ENCODE peak calls at places on chromosomes 16 and 17, in four cellular contexts. J is activated CD4-positive, CD25-positive, alpha-beta regulatory T cell treated with anti-CD3 and anti-CD28 coated beads, Interleukin-2, amount 50 U/mL, for 16 hours; B is HuH-7.5; H is NCI-H1417. F is an unnamed sample.

GRCh38 chr16:83996481-83997252 is 28.6 kb downstream of the NECAB2 start:
- DNase-seq in J (no peak), B (peak; percentile 45), H (no peak), F (peak; percentile 42)

GRCh38 chr17:69050999-69051775 is 9.5 kb downstream of the ABCA9 start:
- DNase-seq in J (no peak), B (no peak), H (no peak), F (no peak)

GRCh38 chr16:15672514-15673167 is 22.6 kb downstream of the NDE1 start:
- DNase-seq in J (peak; percentile 44), B (peak; percentile 72), H (peak; percentile 57), F (peak; percentile 93)

GRCh38 chr16:64416232-64417010 is 705.4 kb downstream of the CDH11 start:
- DNase-seq in J (no peak), B (no peak), H (no peak), F (no peak)

GRCh38 chr17:8436169-8436932 is 667 bp downstream of the NDEL1 start:
- DNase-seq in J (peak; percentile 25), B (peak; percentile 51), H (peak; percentile 66), F (peak; percentile 95)

GRCh38 chr16:88368036-88368435 is 14.7 kb upstream of the ZNF469 start:
- DNase-seq in J (no peak), B (no peak), H (no peak), F (peak; percentile 51)

GRCh38 chr17:66747561-66748275 is 87.2 kb upstream of the CACNG5 start:
- DNase-seq in J (no peak), B (no peak), H (no peak), F (no peak)

GRCh38 chr16:29809850-29810698 is 1.9 kb upstream of the PRRT2 start:
- DNase-seq in J (no peak), B (no peak), H (peak; percentile 53), F (peak; percentile 84)

GRCh38 chr17:1049446-1050225 is 52.7 kb downstream of the TIMM22 start:
- DNase-seq in J (no peak), B (no peak), H (no peak), F (peak; percentile 17)

GRCh38 chr17:30477758-30478115 is 529 bp downstream of the GOSR1 start:
- DNase-seq in J (no peak), B (no peak), H (no peak), F (no peak)

GRCh38 chr16:88383401-88384221 is 852 bp downstream of the ZNF469 start:
- DNase-seq in J (no peak), B (no peak), H (peak; percentile 7), F (peak; percentile 80)

GRCh38 chr17:46159686-46160085 is 33.5 kb downstream of the KANSL1 start:
- DNase-seq in J (no peak), B (no peak), H (no peak), F (no peak)

GRCh38 chr17:43616865-43617264 is 44.9 kb downstream of the MEOX1 start:
- DNase-seq in J (no peak), B (no peak), H (no peak), F (no peak)

GRCh38 chr16:47358816-47359215 is 102.0 kb downstream of the ITFG1 start:
- DNase-seq in J (no peak), B (no peak), H (no peak), F (no peak)

GRCh38 chr16:15535772-15536171 is 101.4 kb downstream of the BMERB1 start:
- DNase-seq in J (no peak), B (no peak), H (no peak), F (no peak)

GRCh38 chr17:39804839-39805238 is 59.3 kb downstream of the IKZF3 start:
- DNase-seq in J (no peak), B (no peak), H (no peak), F (no peak)

GRCh38 chr16:85757341-85757822 is 6.5 kb upstream of the C16orf74 start:
- DNase-seq in J (no peak), B (no peak), H (no peak), F (no peak)

GRCh38 chr16:80459331-80459777 is 81.4 kb upstream of the DYNLRB2 start:
- DNase-seq in J (no peak), B (no peak), H (no peak), F (no peak)

GRCh38 chr17:14310101-14310500 is 9.2 kb downstream of the HS3ST3B1 start:
- DNase-seq in J (no peak), B (no peak), H (peak; percentile 29), F (peak; percentile 75)

GRCh38 chr17:75785016-75785769 is 587 bp downstream of the UNK start:
- DNase-seq in J (peak; percentile 81), B (no peak), H (peak; percentile 97), F (peak; percentile 87)

GRCh38 chr17:75518201-75518600 is 1.9 kb downstream of the TSEN54 start:
- DNase-seq in J (no peak), B (no peak), H (no peak), F (no peak)

GRCh38 chr17:79612468-79613194 is 1.8 kb upstream of the RBFOX3 start:
- DNase-seq in J (no peak), B (peak; percentile 91), H (peak; percentile 31), F (no peak)

GRCh38 chr17:64171041-64171440 is 41.1 kb upstream of the ERN1 start:
- DNase-seq in J (no peak), B (no peak), H (no peak), F (no peak)

GRCh38 chr16:85057212-85057889 is 29.8 kb downstream of the KIAA0513 start:
- DNase-seq in J (no peak), B (peak; percentile 64), H (peak; percentile 40), F (no peak)

GRCh38 chr17:3983945-3984484 is 19.8 kb upstream of the ATP2A3 start:
- DNase-seq in J (no peak), B (no peak), H (no peak), F (no peak)

GRCh38 chr17:48646183-48647102 is 20.3 kb upstream of the HOXB9 start:
- DNase-seq in J (no peak), B (no peak), H (peak; percentile 72), F (no peak)

GRCh38 chr17:78387982-78388941 is 9.8 kb downstream of the PGS1 start:
- DNase-seq in J (no peak), B (no peak), H (no peak), F (no peak)

GRCh38 chr16:74309789-74310781 is 13.5 kb downstream of the PSMD7 start:
- DNase-seq in J (no peak), B (peak; percentile 34), H (peak; percentile 61), F (no peak)

GRCh38 chr17:83199500-83200201 is 120.2 kb downstream of the METRNL start:
- DNase-seq in J (no peak), B (no peak), H (peak; percentile 43), F (peak; percentile 94)

GRCh38 chr17:75402038-75402437 is 3.4 kb downstream of the GRB2 start:
- DNase-seq in J (no peak), B (no peak), H (no peak), F (no peak)

GRCh38 chr17:50026901-50027638 is 28.8 kb upstream of the ITGA3 start:
- DNase-seq in J (peak; percentile 61), B (peak; percentile 75), H (peak; percentile 80), F (peak; percentile 90)

GRCh38 chr17:40346061-40346767 is 18.3 kb downstream of the GJD3 start:
- DNase-seq in J (no peak), B (no peak), H (no peak), F (no peak)

GRCh38 chr16:8522757-8523156 is 67.6 kb downstream of the TMEM114 start:
- DNase-seq in J (no peak), B (no peak), H (no peak), F (no peak)

GRCh38 chr17:18039535-18040286 is 503 bp downstream of the GID4 start:
- DNase-seq in J (no peak), B (peak; percentile 30), H (peak; percentile 15), F (no peak)

F was measured in spleen.